ENCODE peak calls at places on chromosomes 16 and 17, in four cellular contexts. O is fibroblast of mammary gland, Z is heart right ventricle, C is HFFc6. G is an unnamed sample.

GRCh38 chr16:88461291-88462269 is 8.5 kb downstream of the ZFPM1 start:
- DNase-seq in O (no peak), Z (no peak), C (no peak), G (peak)

GRCh38 chr17:33936764-33937163 is 318.3 kb upstream of the CCL2 start:
- DNase-seq in O (no peak), Z (no peak), C (no peak), G (no peak)

GRCh38 chr16:9096416-9096952 is 5.0 kb downstream of the HAPSTR1 start:
- DNase-seq in O (no peak), Z (no peak), C (no peak), G (no peak)

GRCh38 chr17:81991684-81992513 is 14.5 kb downstream of the ASPSCR1 start:
- DNase-seq in O (peak), Z (peak), C (peak), G (peak)

GRCh38 chr17:12472613-12473173 is 193.0 kb upstream of the MYOCD start:
- DNase-seq in O (no peak), Z (no peak), C (no peak), G (no peak)

GRCh38 chr17:11909348-11909747 is 87.9 kb downstream of the ZNF18 start:
- DNase-seq in O (no peak), Z (no peak), C (no peak), G (no peak)

GRCh38 chr17:3594056-3594810 is 15.0 kb downstream of the TRPV1 start:
- DNase-seq in O (peak), Z (peak), C (no peak), G (no peak)

GRCh38 chr16:21952040-21952792 is 945 bp upstream of the UQCRC2 start:
- DNase-seq in O (peak), Z (peak), C (peak), G (peak)

GRCh38 chr17:49991409-49991808 is 3.6 kb downstream of the DLX3 start:
- DNase-seq in O (no peak), Z (no peak), C (no peak), G (no peak)

GRCh38 chr17:74946641-74947040 is 10.9 kb downstream of the OTOP3 start:
- DNase-seq in O (no peak), Z (no peak), C (no peak), G (no peak)

GRCh38 chr16:80362816-80363215 is 178.0 kb upstream of the DYNLRB2 start:
- DNase-seq in O (no peak), Z (no peak), C (no peak), G (no peak)

GRCh38 chr17:27471321-27472269 is 15.3 kb downstream of the KSR1 start:
- DNase-seq in O (peak), Z (no peak), C (no peak), G (no peak)

GRCh38 chr17:2181206-2181983 is 122.2 kb downstream of the SMG6 start:
- DNase-seq in O (peak), Z (peak), C (peak), G (no peak)

GRCh38 chr16:70630960-70631745 is 15.2 kb upstream of the IL34 start:
- DNase-seq in O (no peak), Z (no peak), C (no peak), G (no peak)

GRCh38 chr16:12315330-12316138 is 339.0 kb downstream of the SNX29 start:
- DNase-seq in O (no peak), Z (no peak), C (no peak), G (peak)

GRCh38 chr16:1706386-1707192 is 594 bp downstream of the MAPK8IP3 start:
- DNase-seq in O (no peak), Z (no peak), C (peak), G (no peak)

GRCh38 chr16:62408760-62409159 is 372.5 kb upstream of the CDH8 start:
- DNase-seq in O (no peak), Z (no peak), C (no peak), G (no peak)

DNA sequence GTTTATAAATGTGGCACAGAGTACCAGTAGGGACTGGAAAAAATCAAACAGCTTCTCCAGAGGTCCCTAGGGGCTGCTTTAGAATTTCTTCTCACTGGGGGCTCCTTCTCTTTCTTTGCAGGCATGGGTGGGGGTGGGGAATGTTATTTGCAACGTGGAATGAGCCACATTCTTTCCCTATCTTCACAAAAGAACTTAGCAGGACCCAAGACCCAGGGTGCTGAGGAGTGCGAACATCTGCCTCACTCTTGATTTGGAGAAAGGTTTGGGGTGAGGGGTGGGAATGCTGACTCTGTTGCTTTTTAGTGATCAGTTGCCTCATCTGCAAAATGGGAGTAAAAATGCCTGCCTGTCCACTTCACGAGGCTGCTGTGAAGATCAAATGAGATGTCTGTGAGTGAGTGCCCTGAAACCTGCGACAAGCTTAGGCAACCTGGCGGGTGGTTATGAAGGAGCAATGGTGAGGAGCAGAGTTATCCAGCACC is 10.8 kb upstream of the PIPOX start:
- DNase-seq in O (no peak), Z (no peak), C (no peak), G (no peak)
- TF ChIP-seq CTCF in O (no peak), Z (no peak), C (no peak), G (no peak)

GRCh38 chr17:39870776-39871175 is 2.8 kb downstream of the ZPBP2 start:
- DNase-seq in O (no peak), Z (no peak), C (no peak), G (no peak)

GRCh38 chr17:39867084-39867890 is 715 bp upstream of the ZPBP2 start:
- DNase-seq in O (no peak), Z (no peak), C (no peak), G (no peak)

GRCh38 chr17:39867891-39868553 is at the start of gene ZPBP2:
- DNase-seq in O (no peak), Z (no peak), C (no peak), G (no peak)

GRCh38 chr17:39868554-39868942 is 546 bp downstream of the ZPBP2 start:
- DNase-seq in O (no peak), Z (no peak), C (no peak), G (no peak)

DNA sequence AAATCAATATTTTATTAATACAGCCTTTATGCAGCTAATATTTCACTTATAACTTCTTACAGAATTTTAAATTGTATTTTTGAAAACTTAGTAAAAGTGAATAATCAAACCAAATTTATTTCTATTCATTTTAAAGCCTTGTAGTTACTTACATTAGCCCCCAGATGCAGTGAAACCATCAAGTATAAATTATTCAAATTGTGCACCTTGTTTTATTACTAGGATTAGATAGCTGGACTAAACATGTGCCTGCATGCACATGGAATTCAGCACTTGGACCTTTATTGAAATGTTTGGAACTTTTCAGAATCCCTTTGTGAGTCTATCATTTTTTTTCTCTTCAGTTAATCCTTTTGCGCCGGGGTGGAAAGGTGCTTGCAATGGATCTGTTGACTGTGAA is 4.7 kb downstream of the ZPBP2 start:
- DNase-seq in O (peak), Z (no peak), C (peak), G (no peak)
- TF ChIP-seq CTCF in O (peak), Z (no peak), C (peak), G (no peak)

DNA sequence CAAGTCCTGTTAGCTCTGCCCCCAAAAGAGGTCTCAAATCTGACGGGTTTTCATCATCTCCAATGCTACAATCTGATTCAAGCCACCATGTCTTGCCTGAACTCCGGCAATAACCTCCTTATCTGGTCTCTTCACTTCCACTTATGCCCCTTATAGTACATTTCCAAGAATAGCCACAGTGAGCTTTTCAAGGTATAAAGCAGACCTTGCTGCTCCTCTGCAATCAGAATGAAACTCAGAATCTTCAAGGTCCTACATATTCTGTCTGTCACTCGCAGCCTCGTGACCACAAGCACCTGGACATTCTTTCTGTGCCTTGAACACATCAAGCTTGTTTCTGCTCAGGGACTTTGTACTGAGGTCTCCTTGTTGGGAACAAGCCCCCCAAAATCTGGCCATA is 84.7 kb downstream of the YPEL2 start:
- DNase-seq in O (no peak), Z (no peak), C (no peak), G (no peak)
- TF ChIP-seq CTCF in O (no peak), Z (no peak), C (no peak), G (no peak)

DNA sequence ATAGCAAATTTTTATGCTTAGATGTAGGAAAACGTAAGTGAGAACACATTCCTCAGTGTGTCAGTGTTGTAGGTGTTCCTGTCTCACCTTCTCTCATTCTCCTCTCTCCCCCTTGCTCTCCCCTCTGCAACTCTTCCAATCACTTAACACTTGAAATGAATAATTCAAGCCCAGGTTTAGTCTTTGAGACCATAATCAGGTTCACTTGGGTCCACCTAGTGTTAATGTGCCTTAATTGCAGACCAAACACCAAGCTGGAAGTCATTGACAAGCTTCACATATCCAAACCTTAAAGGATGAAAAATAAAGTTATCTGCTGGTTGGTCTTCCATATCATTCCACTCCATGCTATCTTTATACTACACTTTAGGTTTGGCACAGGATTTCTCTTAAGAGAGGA is 37.0 kb downstream of the STXBP4 start:
- DNase-seq in O (peak), Z (no peak), C (no peak), G (peak)
- TF ChIP-seq CTCF in O (peak), Z (no peak), C (peak), G (peak)

GRCh38 chr17:7614422-7615264 is at the start of gene FXR2:
- DNase-seq in O (peak), Z (peak), C (peak), G (peak)
- TF ChIP-seq CTCF in O (peak), Z (no peak), C (peak), G (peak)

GRCh38 chr17:66952681-66953638 is 11.5 kb upstream of the CACNG4 start:
- DNase-seq in O (no peak), Z (no peak), C (no peak), G (no peak)
- TF ChIP-seq CTCF in O (no peak), Z (no peak), C (peak), G (no peak)

DNA sequence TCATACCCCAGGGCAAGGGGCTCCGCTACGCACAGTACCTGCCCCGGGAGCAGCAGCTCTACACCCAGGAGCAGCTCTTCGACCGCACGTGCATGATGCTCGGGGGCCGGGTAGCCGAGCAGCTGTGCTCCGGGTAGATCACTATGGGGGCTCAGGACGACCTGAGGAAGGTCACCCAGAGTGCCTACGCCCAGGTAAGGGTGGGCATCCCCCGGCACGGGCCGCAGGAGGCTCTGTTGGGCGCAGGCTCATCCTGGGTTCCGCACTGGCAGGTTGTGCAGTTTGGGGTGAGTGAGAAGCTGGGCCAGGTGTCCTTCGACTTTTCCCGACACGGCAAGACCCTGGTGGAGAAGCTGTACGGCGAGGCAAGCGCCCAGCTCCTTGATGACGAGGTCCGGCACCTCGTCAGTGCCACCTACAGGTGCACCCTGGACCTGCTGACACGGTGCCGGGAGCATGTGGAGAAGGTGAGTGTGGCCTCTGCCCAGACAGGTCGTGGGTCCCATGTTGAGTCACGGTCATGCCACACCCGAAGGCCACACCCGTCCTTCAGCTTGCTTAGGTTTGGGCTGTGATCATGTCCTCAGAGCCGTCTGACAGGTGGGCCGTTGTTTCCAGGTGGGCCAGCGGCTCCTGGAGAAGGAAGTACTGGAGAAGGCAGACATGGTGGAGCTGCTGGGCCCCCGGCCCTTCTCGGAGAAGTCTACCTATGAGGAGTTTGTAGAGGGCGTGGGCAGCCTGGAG is 19.3 kb downstream of the DBNDD1 start:
- DNase-seq in O (no peak), Z (no peak), C (no peak), G (no peak)
- TF ChIP-seq CTCF in O (no peak), Z (no peak), C (peak), G (no peak)

DNA sequence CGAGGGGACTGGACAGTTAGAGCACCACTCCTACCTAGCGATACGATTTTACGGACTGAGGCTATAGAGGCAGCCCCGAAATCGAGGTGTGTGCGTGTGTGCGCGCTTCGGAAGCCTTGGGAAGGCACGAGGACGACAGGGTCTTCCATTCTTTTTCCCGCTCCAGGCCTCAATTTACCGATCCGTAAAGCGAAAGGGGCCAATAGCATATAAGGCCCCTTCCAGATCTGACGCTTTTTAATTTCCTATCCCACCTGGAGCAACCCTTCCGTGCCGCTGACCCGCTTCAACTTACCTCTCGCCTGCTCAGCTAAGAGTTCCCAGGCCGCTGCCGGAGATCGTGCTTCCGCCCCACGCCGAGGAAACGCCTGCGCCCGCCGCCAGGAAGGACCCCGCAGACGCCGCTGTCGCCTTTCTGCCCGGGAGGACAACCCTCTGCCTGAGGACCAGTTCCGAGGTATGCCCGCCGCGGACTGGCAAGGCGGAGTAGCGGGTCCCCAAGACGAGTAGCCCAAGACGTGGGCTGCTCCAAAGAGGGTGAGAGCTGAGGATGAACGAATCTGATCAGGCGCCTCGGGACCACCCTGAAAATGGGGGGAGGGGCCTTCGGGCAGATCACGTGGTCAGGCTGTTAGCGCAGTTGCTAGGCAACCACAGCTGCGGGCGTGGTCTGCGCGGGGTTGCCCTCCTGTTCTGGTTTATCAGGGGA is at the start of gene EFTUD2:
- DNase-seq in O (peak), Z (peak), C (peak), G (peak)
- TF ChIP-seq CTCF in O (no peak), Z (no peak), C (no peak), G (peak)